ENCODE peak calls at places on chromosome 6, in eight cellular contexts. Y is activated CD4-positive, CD25-positive, alpha-beta regulatory T cell; X is brain microvascular endothelial cell; U is NCI-H1105 treated with DMSO at 0.1 percent for 48 hours; V is SHP77 treated with DMSO at 0.1 percent for 48 hours; N is foreskin fibroblast; S is GM12865; R is HCT116. I is an unnamed sample.

GRCh38 chr6:131135244-131136020 is at the start of gene AKAP7:
- DNase-seq in U (peak), V (no peak), X (peak), N (peak), S (peak), Y (peak), R (peak), I (peak)

GRCh38 chr6:123380257-123380656 is 256.5 kb downstream of the TRDN start:
- DNase-seq in X (peak), U (peak), Y (no peak), N (no peak), R (no peak), S (peak), V (peak), I (peak)

GRCh38 chr6:8137529-8137939 is 35.2 kb upstream of the EEF1E1 start:
- DNase-seq in V (no peak), S (no peak), N (no peak), R (no peak), Y (no peak), U (no peak), X (no peak), I (peak)

GRCh38 chr6:163823577-163823976 is 409.1 kb downstream of the QKI start:
- DNase-seq in Y (no peak), V (no peak), R (no peak), S (no peak), N (no peak), X (no peak), U (no peak), I (no peak)

GRCh38 chr6:73180718-73181619 is 44.3 kb downstream of the KHDC1L start:
- DNase-seq in Y (no peak), R (peak), S (peak), V (peak), N (peak), X (peak), U (peak), I (peak)

GRCh38 chr6:51839975-51840374 is 247.4 kb downstream of the PKHD1 start:
- DNase-seq in V (no peak), S (no peak), Y (no peak), N (no peak), X (no peak), R (no peak), U (no peak), I (no peak)

GRCh38 chr6:170253226-170253909 is 37.5 kb downstream of the DLL1 start:
- DNase-seq in N (no peak), S (no peak), X (no peak), V (no peak), U (no peak), R (no peak), Y (no peak), I (no peak)

GRCh38 chr6:165653196-165653595 is 9.8 kb downstream of the PDE10A start:
- DNase-seq in V (no peak), S (no peak), U (no peak), Y (no peak), R (no peak), N (no peak), X (no peak), I (no peak)

GRCh38 chr6:48111143-48111506 is at the start of gene PTCHD4:
- DNase-seq in U (peak), Y (no peak), N (peak), V (peak), X (peak), S (peak), R (peak), I (peak)

GRCh38 chr6:129494099-129494498 is 215.9 kb downstream of the ARHGAP18 start:
- DNase-seq in X (peak), R (no peak), Y (no peak), N (no peak), S (no peak), V (no peak), U (no peak), I (peak)

GRCh38 chr6:100472674-100473073 is 8.0 kb upstream of the SIM1 start:
- DNase-seq in N (peak), Y (no peak), X (peak), R (no peak), S (peak), U (no peak), V (no peak), I (no peak)

GRCh38 chr6:108673602-108674001 is 112.9 kb downstream of the FOXO3 start:
- DNase-seq in U (no peak), N (no peak), X (no peak), S (no peak), R (peak), V (no peak), Y (no peak), I (no peak)

GRCh38 chr6:69580696-69581095 is 216.1 kb downstream of the LMBRD1 start:
- DNase-seq in R (no peak), Y (no peak), S (no peak), N (no peak), V (no peak), X (no peak), U (peak), I (no peak)

GRCh38 chr6:30957716-30958115 is 16.9 kb downstream of the MUCL3 start:
- DNase-seq in X (no peak), U (no peak), V (no peak), Y (no peak), R (no peak), N (no peak), S (no peak), I (no peak)

GRCh38 chr6:30543824-30544223 is 12.5 kb downstream of the GNL1 start:
- DNase-seq in X (no peak), V (no peak), N (no peak), R (no peak), U (no peak), S (no peak), Y (no peak), I (no peak)

GRCh38 chr6:45438849-45439406 is 61.2 kb upstream of the SUPT3H start:
- DNase-seq in R (peak), S (no peak), Y (no peak), X (peak), V (no peak), U (no peak), N (peak), I (peak)

GRCh38 chr6:38714239-38715015 is 684 bp upstream of the DNAH8 start:
- DNase-seq in V (no peak), R (no peak), X (no peak), U (no peak), S (no peak), Y (no peak), N (no peak), I (no peak)

GRCh38 chr6:26194774-26195375 is 107.6 kb downstream of the HFE start:
- DNase-seq in X (no peak), N (no peak), U (no peak), R (no peak), V (no peak), Y (no peak), S (no peak), I (no peak)

GRCh38 chr6:77458421-77458820 is 4.9 kb downstream of the HTR1B start:
- DNase-seq in X (no peak), U (no peak), S (no peak), R (no peak), Y (no peak), N (no peak), V (no peak), I (no peak)

GRCh38 chr6:141482773-141483172 is 650.0 kb upstream of the GJE1 start:
- DNase-seq in U (peak), S (peak), R (no peak), X (peak), Y (no peak), V (peak), N (no peak), I (peak)

GRCh38 chr6:163725008-163725941 is 310.8 kb downstream of the QKI start:
- DNase-seq in Y (no peak), S (no peak), V (no peak), R (no peak), U (peak), N (no peak), X (no peak), I (no peak)

GRCh38 chr6:143673638-143674037 is 4.1 kb upstream of the PHACTR2 start:
- DNase-seq in Y (no peak), V (no peak), X (peak), R (peak), U (no peak), N (peak), S (no peak), I (peak)

GRCh38 chr6:68502946-68503345 is 132.1 kb upstream of the ADGRB3 start:
- DNase-seq in N (no peak), S (no peak), Y (no peak), V (no peak), R (no peak), U (peak), X (no peak), I (no peak)

GRCh38 chr6:83006270-83006905 is 59.3 kb downstream of the UBE3D start:
- DNase-seq in R (no peak), V (no peak), X (no peak), N (no peak), S (no peak), U (no peak), Y (no peak), I (no peak)

GRCh38 chr6:109056661-109057060 is 38.0 kb downstream of the SESN1 start:
- DNase-seq in V (no peak), S (no peak), N (no peak), X (no peak), U (no peak), Y (no peak), R (no peak), I (no peak)

GRCh38 chr6:141925001-141925400 is 207.7 kb upstream of the GJE1 start:
- DNase-seq in X (no peak), R (no peak), U (no peak), S (no peak), Y (no peak), N (peak), V (no peak), I (peak)

GRCh38 chr6:90938116-90938515 is 351.2 kb upstream of the MAP3K7 start:
- DNase-seq in R (no peak), Y (no peak), S (no peak), X (no peak), U (no peak), V (no peak), N (no peak), I (no peak)

GRCh38 chr6:34106421-34106820 is 39.5 kb downstream of the GRM4 start:
- DNase-seq in R (no peak), V (no peak), U (no peak), X (no peak), Y (no peak), N (no peak), S (no peak), I (no peak)

GRCh38 chr6:148383658-148384417 is 41.2 kb downstream of the SASH1 start:
- DNase-seq in V (no peak), U (no peak), S (no peak), N (no peak), R (no peak), Y (no peak), X (no peak), I (no peak)

GRCh38 chr6:38459291-38459690 is 180.4 kb downstream of the BTBD9 start:
- DNase-seq in Y (no peak), N (no peak), R (no peak), V (no peak), U (no peak), S (no peak), X (peak), I (peak)

GRCh38 chr6:79065232-79065631 is 12.8 kb downstream of the PHIP start:
- DNase-seq in R (no peak), N (no peak), U (no peak), S (no peak), V (no peak), Y (no peak), X (no peak), I (no peak)

GRCh38 chr6:156925718-156926607 is 148.8 kb downstream of the ARID1B start:
- DNase-seq in N (no peak), U (no peak), R (no peak), Y (no peak), V (no peak), S (peak), X (no peak), I (no peak)

GRCh38 chr6:155787168-155787567 is 331.5 kb upstream of the NOX3 start:
- DNase-seq in U (no peak), R (no peak), X (no peak), V (no peak), S (no peak), N (no peak), Y (no peak), I (no peak)

GRCh38 chr6:32905078-32905477 is 35.8 kb downstream of the HLA-DMB start:
- DNase-seq in V (no peak), R (no peak), Y (no peak), N (no peak), S (no peak), X (no peak), U (no peak), I (peak)

GRCh38 chr6:169689247-169689646 is 12.6 kb downstream of the WDR27 start:
- DNase-seq in Y (no peak), V (no peak), U (no peak), X (no peak), R (no peak), N (peak), S (no peak), I (peak)

GRCh38 chr6:150316936-150317335 is 51.9 kb upstream of the IYD start:
- DNase-seq in N (no peak), U (no peak), R (no peak), S (no peak), V (no peak), Y (no peak), X (no peak), I (no peak)

I was measured in choroid plexus epithelial cell.